ENCODE peak calls at places on chromosomes 2 and 18, in four cellular contexts. One of them, this sample, is unnamed.

GRCh38 chr2:114661926-114662670 is 219.7 kb downstream of the DPP10 start:
- DNase-seq in IMR-90: no peak
- DNase-seq in right atrium auricular region: no peak
- DNase-seq in RPMI7951: peak
- DNase-seq in this sample: no peak

GRCh38 chr2:20414806-20415205 is 32.1 kb upstream of the RHOB start:
- DNase-seq in RPMI7951: no peak
- DNase-seq in IMR-90: no peak
- DNase-seq in right atrium auricular region: peak
- DNase-seq in this sample: no peak

GRCh38 chr2:222594679-222595078 is 61.2 kb downstream of the FARSB start:
- DNase-seq in right atrium auricular region: no peak
- DNase-seq in RPMI7951: peak
- DNase-seq in IMR-90: peak
- DNase-seq in this sample: peak

GRCh38 chr2:76270356-76270755 is 559.6 kb upstream of the GCFC2 start:
- DNase-seq in right atrium auricular region: no peak
- DNase-seq in RPMI7951: no peak
- DNase-seq in IMR-90: no peak
- DNase-seq in this sample: no peak

GRCh38 chr2:108396845-108397244 is 19.1 kb downstream of the SULT1C4 start:
- DNase-seq in IMR-90: peak
- DNase-seq in right atrium auricular region: no peak
- DNase-seq in RPMI7951: peak
- DNase-seq in this sample: peak

GRCh38 chr2:203574824-203575223 is 39.7 kb upstream of the RAPH1 start:
- DNase-seq in right atrium auricular region: no peak
- DNase-seq in IMR-90: no peak
- DNase-seq in RPMI7951: peak
- DNase-seq in this sample: no peak

GRCh38 chr2:12376025-12376424 is 340.7 kb upstream of the TRIB2 start:
- DNase-seq in RPMI7951: peak
- DNase-seq in right atrium auricular region: no peak
- DNase-seq in IMR-90: no peak
- DNase-seq in this sample: no peak

GRCh38 chr18:57727952-57728807 is 74.9 kb downstream of the ATP8B1 start:
- DNase-seq in right atrium auricular region: no peak
- DNase-seq in RPMI7951: peak
- DNase-seq in IMR-90: peak
- DNase-seq in this sample: peak

GRCh38 chr2:3465844-3466481 is 53.4 kb downstream of the ADI1 start:
- DNase-seq in IMR-90: peak
- DNase-seq in RPMI7951: peak
- DNase-seq in right atrium auricular region: no peak
- DNase-seq in this sample: peak

GRCh38 chr2:33372940-33373553 is 103.4 kb upstream of the RASGRP3 start:
- DNase-seq in right atrium auricular region: no peak
- DNase-seq in IMR-90: peak
- DNase-seq in RPMI7951: peak
- DNase-seq in this sample: peak

GRCh38 chr2:5725794-5726463 is 33.7 kb downstream of the SOX11 start:
- DNase-seq in right atrium auricular region: no peak
- DNase-seq in IMR-90: no peak
- DNase-seq in RPMI7951: no peak
- DNase-seq in this sample: no peak

GRCh38 chr2:207073791-207074678 is 91.7 kb downstream of the KLF7 start:
- DNase-seq in RPMI7951: no peak
- DNase-seq in right atrium auricular region: no peak
- DNase-seq in IMR-90: peak
- DNase-seq in this sample: no peak

GRCh38 chr2:236359426-236359825 is 95.2 kb upstream of the ASB18 start:
- DNase-seq in RPMI7951: no peak
- DNase-seq in right atrium auricular region: peak
- DNase-seq in IMR-90: no peak
- DNase-seq in this sample: no peak

GRCh38 chr2:150937030-150937429 is 324.6 kb downstream of the RBM43 start:
- DNase-seq in right atrium auricular region: no peak
- DNase-seq in RPMI7951: no peak
- DNase-seq in IMR-90: no peak
- DNase-seq in this sample: no peak

GRCh38 chr2:119960821-119961220 is 52.1 kb upstream of the EPB41L5 start:
- DNase-seq in IMR-90: peak
- DNase-seq in RPMI7951: no peak
- DNase-seq in right atrium auricular region: no peak
- DNase-seq in this sample: peak

GRCh38 chr18:9249254-9249653 is 85.3 kb upstream of the TWSG1 start:
- DNase-seq in IMR-90: peak
- DNase-seq in RPMI7951: no peak
- DNase-seq in right atrium auricular region: no peak
- DNase-seq in this sample: no peak

GRCh38 chr2:48445091-48445725 is 84.7 kb upstream of the STON1 start:
- DNase-seq in right atrium auricular region: no peak
- DNase-seq in RPMI7951: peak
- DNase-seq in IMR-90: no peak
- DNase-seq in this sample: peak